ENCODE peak calls at places on chromosomes 7 and 10, in eight cellular contexts. V is breast epithelium, Y is gastrocnemius medialis, A is prostate gland, G is sigmoid colon, P is IMR-90, S is transverse colon, K is HCT116. O is an unnamed sample.

GRCh38 chr7:12596225-12596790 is 25.8 kb downstream of the SCIN start:
- DNase-seq in V (no peak), Y (no peak), A (no peak), G (no peak), P (no peak), S (no peak), K (no peak), O (no peak)

GRCh38 chr7:116863168-116863670 is 832 bp downstream of the CAPZA2 start:
- DNase-seq in V (no peak), Y (peak; percentile 18), A (peak; percentile 12), G (no peak), P (peak; percentile 21), S (peak; percentile 23), K (no peak), O (peak; percentile 31)

GRCh38 chr7:24869572-24869971 is 110.4 kb downstream of the OSBPL3 start:
- DNase-seq in V (no peak), Y (no peak), A (no peak), G (no peak), P (no peak), S (no peak), K (no peak), O (no peak)

GRCh38 chr7:133675510-133676218 is 422.8 kb downstream of the EXOC4 start:
- DNase-seq in V (no peak), Y (no peak), A (no peak), G (no peak), P (peak; percentile 24), S (no peak), K (no peak), O (no peak)

GRCh38 chr10:110730345-110731055 is 86.4 kb downstream of the RBM20 start:
- DNase-seq in V (no peak), Y (no peak), A (no peak), G (no peak), P (no peak), S (no peak), K (no peak), O (no peak)

GRCh38 chr7:114086491-114086905 is 167.7 kb upstream of the PPP1R3A start:
- DNase-seq in V (no peak), Y (peak; percentile 18), A (peak; percentile 16), G (peak; percentile 75), P (no peak), S (peak; percentile 49), K (no peak), O (peak; percentile 60)

GRCh38 chr10:98258683-98259454 is 9.1 kb downstream of the LOXL4 start:
- DNase-seq in V (no peak), Y (no peak), A (no peak), G (no peak), P (no peak), S (no peak), K (no peak), O (no peak)

GRCh38 chr10:13792011-13792410 is 205.2 kb downstream of the PRPF18 start:
- DNase-seq in V (no peak), Y (no peak), A (peak; percentile 52), G (no peak), P (no peak), S (peak; percentile 42), K (no peak), O (peak; percentile 55)

GRCh38 chr10:95394161-95394880 is 103.5 kb upstream of the PDLIM1 start:
- DNase-seq in V (no peak), Y (peak; percentile 48), A (no peak), G (no peak), P (no peak), S (no peak), K (peak; percentile 73), O (no peak)

GRCh38 chr7:158393926-158394625 is 193.5 kb downstream of the PTPRN2 start:
- DNase-seq in V (no peak), Y (no peak), A (no peak), G (no peak), P (no peak), S (no peak), K (no peak), O (no peak)

GRCh38 chr10:36236341-36236740 is 594.2 kb upstream of the FZD8 start:
- DNase-seq in V (no peak), Y (no peak), A (no peak), G (no peak), P (no peak), S (no peak), K (no peak), O (no peak)

GRCh38 chr10:77463967-77464745 is 173.5 kb downstream of the KCNMA1 start:
- DNase-seq in V (no peak), Y (no peak), A (no peak), G (no peak), P (peak; percentile 70), S (no peak), K (no peak), O (no peak)

GRCh38 chr10:29657719-29658274 is 23.0 kb upstream of the SVIL start:
- DNase-seq in V (no peak), Y (no peak), A (no peak), G (no peak), P (no peak), S (no peak), K (no peak), O (no peak)

GRCh38 chr10:133143200-133143533 is 16.9 kb upstream of the KNDC1 start:
- DNase-seq in V (no peak), Y (no peak), A (no peak), G (peak; percentile 56), P (no peak), S (no peak), K (no peak), O (no peak)

GRCh38 chr7:91397099-91397498 is 132.9 kb downstream of the FZD1 start:
- DNase-seq in V (no peak), Y (no peak), A (no peak), G (no peak), P (peak; percentile 6), S (no peak), K (no peak), O (no peak)

GRCh38 chr10:106147050-106147449 is 1017.5 kb downstream of the SORCS1 start:
- DNase-seq in V (no peak), Y (no peak), A (no peak), G (no peak), P (no peak), S (no peak), K (no peak), O (no peak)

GRCh38 chr10:82267465-82267864 is 392.5 kb downstream of the NRG3 start:
- DNase-seq in V (no peak), Y (no peak), A (no peak), G (no peak), P (no peak), S (no peak), K (no peak), O (no peak)

GRCh38 chr10:21526952-21527633 is 1.6 kb upstream of the SKIDA1 start:
- DNase-seq in V (no peak), Y (no peak), A (peak; percentile 61), G (peak; percentile 83), P (peak; percentile 58), S (peak; percentile 69), K (no peak), O (peak; percentile 69)

GRCh38 chr7:34143397-34143796 is 238.1 kb downstream of the BMPER start:
- DNase-seq in V (no peak), Y (no peak), A (no peak), G (no peak), P (peak; percentile 75), S (no peak), K (no peak), O (no peak)

GRCh38 chr7:107597953-107598352 is 17.9 kb downstream of the BCAP29 start:
- DNase-seq in V (no peak), Y (no peak), A (no peak), G (no peak), P (no peak), S (no peak), K (no peak), O (no peak)

GRCh38 chr7:145624618-145625017 is 492.0 kb upstream of the CNTNAP2 start:
- DNase-seq in V (no peak), Y (no peak), A (no peak), G (no peak), P (no peak), S (no peak), K (no peak), O (no peak)

GRCh38 chr7:47571355-47572100 is 10.4 kb downstream of the TNS3 start:
- DNase-seq in V (peak; percentile 42), Y (no peak), A (no peak), G (peak; percentile 84), P (peak; percentile 95), S (peak; percentile 62), K (no peak), O (peak; percentile 87)

GRCh38 chr7:45580053-45580872 is 6.1 kb downstream of the ADCY1 start:
- DNase-seq in V (no peak), Y (no peak), A (no peak), G (peak; percentile 54), P (no peak), S (no peak), K (no peak), O (no peak)
- H3K27me3 ChIP-seq in V (peaks cover 17% of the 10 kb centered on the region), Y (no peaks in the 10 kb centered on the region), A (no peaks in the 10 kb centered on the region), G (peaks cover 47% of the 10 kb centered on the region), P (peaks cover 44% of the 10 kb centered on the region), S (peaks cover 29% of the 10 kb centered on the region), K (peaks cover 20% of the 10 kb centered on the region), O (no peaks in the 10 kb centered on the region)

DNA sequence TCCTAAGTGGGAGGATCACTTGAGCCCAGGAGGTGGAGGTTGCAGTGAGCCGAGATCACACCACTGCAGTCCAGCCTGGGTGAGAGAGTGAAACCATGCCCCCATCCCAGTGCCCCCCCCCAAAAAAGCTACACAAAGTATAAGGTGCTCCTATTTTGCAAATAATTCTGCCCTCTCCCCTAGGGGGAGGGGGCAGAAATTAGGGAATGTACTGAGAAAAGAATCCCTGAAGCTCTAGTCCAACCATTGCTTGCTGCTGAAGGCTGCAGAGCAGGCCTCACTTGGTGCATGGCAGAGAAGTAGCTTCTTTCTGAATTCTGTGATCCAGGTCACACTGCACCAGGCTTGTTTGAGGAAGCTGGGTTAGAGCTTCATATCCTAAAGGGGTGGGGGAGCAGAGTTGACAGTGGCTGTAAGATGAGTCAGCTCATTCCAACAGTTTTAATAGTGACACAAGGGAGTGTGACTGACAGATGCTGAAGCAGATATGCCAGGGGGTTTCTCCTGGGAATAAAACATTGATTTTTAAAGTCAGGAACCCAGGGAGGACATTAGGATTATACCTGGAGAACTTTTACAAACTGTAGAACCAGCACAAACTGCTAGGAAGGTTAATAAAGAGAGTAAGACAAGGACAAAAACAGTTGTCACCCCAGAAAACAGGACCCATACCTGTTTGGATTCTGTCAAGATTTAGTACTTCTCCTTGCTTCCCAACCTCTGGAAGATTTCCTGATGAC is 32.8 kb upstream of the STRIP2 start:
- DNase-seq in V (no peak), Y (no peak), A (no peak), G (no peak), P (no peak), S (no peak), K (no peak), O (no peak)
- TF ChIP-seq POLR2A in V (no peak), Y (no peak), A (no peak), G (no peak), P (no peak), S (no peak), K (no peak), O (no peak)

DNA sequence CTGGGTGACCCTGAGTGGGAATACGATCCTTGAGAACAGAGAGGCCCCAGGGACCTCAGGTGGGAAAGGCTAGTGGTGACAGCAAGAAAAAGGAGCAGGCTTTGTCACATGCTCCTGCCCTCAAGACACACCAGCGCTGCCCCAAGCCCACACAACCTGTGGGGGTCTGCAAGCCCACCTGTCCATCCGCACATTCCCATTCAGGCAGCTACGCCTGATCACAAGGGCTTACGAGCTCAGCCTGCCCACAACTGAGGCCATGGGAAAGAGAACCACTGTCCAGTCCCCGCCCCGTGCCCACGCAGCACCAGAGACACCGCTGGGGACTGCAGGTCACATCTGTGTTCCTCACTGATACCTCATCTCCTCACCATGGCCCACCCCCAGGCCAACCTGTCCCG is 26.7 kb downstream of the EBF3 start:
- DNase-seq in V (no peak), Y (no peak), A (no peak), G (peak; percentile 53), P (no peak), S (no peak), K (no peak), O (no peak)
- H3K4me1 ChIP-seq in V (no peaks in the 10 kb centered on the region), Y (peaks cover 51% of the 10 kb centered on the region), A (no peaks in the 10 kb centered on the region), G (no peaks in the 10 kb centered on the region), P (no peaks in the 10 kb centered on the region), S (no peaks in the 10 kb centered on the region), K (no peaks in the 10 kb centered on the region), O (no peaks in the 10 kb centered on the region)

GRCh38 chr7:20797174-20798080 is 10.7 kb upstream of the SP8 start:
- DNase-seq in V (no peak), Y (no peak), A (peak; percentile 59), G (no peak), P (no peak), S (no peak), K (no peak), O (peak; percentile 23)
- H3K27me3 ChIP-seq in V (peaks cover 90% of the 10 kb centered on the region), Y (peaks cover 65% of the 10 kb centered on the region), A (no peaks in the 10 kb centered on the region), G (peaks cover 83% of the 10 kb centered on the region), P (peaks cover 50% of the 10 kb centered on the region), S (peaks cover 95% of the 10 kb centered on the region), K (no peaks in the 10 kb centered on the region), O (peaks cover 48% of the 10 kb centered on the region)

O was measured in body of pancreas.